ENCODE peak calls at places on chromosomes 3 and 15, in eight cellular contexts. G is fibroblast of pulmonary artery; M is left lung; T is IMR-90; J is omental fat pad; O is WTC11; I is tibial artery; R is CD8-positive, alpha-beta T cell. L is an unnamed sample.

GRCh38 chr3:105195260-105195659 is 171.4 kb upstream of the ALCAM start:
- DNase-seq in G (peak; percentile 61), M (no peak), T (peak; percentile 65), J (no peak), O (no peak), I (no peak), R (no peak), L (no peak)

GRCh38 chr3:32495609-32496008 is 7.0 kb downstream of the CMTM6 start:
- DNase-seq in G (no peak), M (no peak), T (no peak), J (no peak), O (no peak), I (no peak), R (no peak), L (no peak)

GRCh38 chr3:116338713-116339112 is 106.6 kb downstream of the LSAMP start:
- DNase-seq in G (no peak), M (no peak), T (no peak), J (no peak), O (no peak), I (no peak), R (no peak), L (no peak)

GRCh38 chr3:72444642-72445223 is 403.5 kb downstream of the SHQ1 start:
- DNase-seq in G (no peak), M (no peak), T (peak; percentile 12), J (no peak), O (no peak), I (no peak), R (no peak), L (no peak)

GRCh38 chr3:50519471-50520089 is 16.1 kb upstream of the CACNA2D2 start:
- DNase-seq in G (peak; percentile 46), M (peak; percentile 58), T (peak; percentile 25), J (peak; percentile 61), O (peak; percentile 93), I (no peak), R (peak; percentile 32), L (peak; percentile 83)

GRCh38 chr15:41022487-41023090 is 69.3 kb downstream of the CHAC1 start:
- DNase-seq in G (peak; percentile 83), M (no peak), T (peak; percentile 75), J (no peak), O (peak; percentile 56), I (no peak), R (peak; percentile 3), L (peak; percentile 46)

GRCh38 chr15:52799145-52799811 is 9.1 kb upstream of the ONECUT1 start:
- DNase-seq in G (no peak), M (no peak), T (no peak), J (no peak), O (no peak), I (no peak), R (no peak), L (no peak)

GRCh38 chr15:39704684-39705083 is 78.0 kb downstream of the FSIP1 start:
- DNase-seq in G (peak; percentile 84), M (no peak), T (peak; percentile 31), J (no peak), O (no peak), I (no peak), R (no peak), L (no peak)

GRCh38 chr3:156211583-156211982 is 91.2 kb downstream of the KCNAB1 start:
- DNase-seq in G (peak; percentile 55), M (no peak), T (peak; percentile 68), J (no peak), O (no peak), I (no peak), R (no peak), L (no peak)

GRCh38 chr15:99320374-99321215 is 69.3 kb downstream of the LRRC28 start:
- DNase-seq in G (no peak), M (no peak), T (no peak), J (no peak), O (no peak), I (no peak), R (no peak), L (no peak)

GRCh38 chr3:178845446-178846118 is 226.0 kb downstream of the ZMAT3 start:
- DNase-seq in G (peak; percentile 14), M (no peak), T (no peak), J (no peak), O (no peak), I (no peak), R (no peak), L (no peak)

GRCh38 chr15:44158111-44158510 is 37.0 kb downstream of the FRMD5 start:
- DNase-seq in G (peak; percentile 13), M (no peak), T (no peak), J (no peak), O (no peak), I (no peak), R (no peak), L (no peak)

GRCh38 chr15:66789029-66790025 is 87.3 kb downstream of the SMAD6 start:
- DNase-seq in G (peak; percentile 84), M (peak; percentile 66), T (peak; percentile 81), J (no peak), O (peak; percentile 66), I (peak; percentile 80), R (no peak), L (no peak)

GRCh38 chr3:135416182-135416581 is 549.3 kb upstream of the PPP2R3A start:
- DNase-seq in G (no peak), M (no peak), T (no peak), J (no peak), O (no peak), I (no peak), R (no peak), L (no peak)

GRCh38 chr3:50331364-50331907 is 3.4 kb upstream of the TUSC2 start:
- DNase-seq in G (no peak), M (no peak), T (no peak), J (no peak), O (no peak), I (no peak), R (no peak), L (no peak)

GRCh38 chr3:25973111-25973510 is 183.2 kb downstream of the OXSM start:
- DNase-seq in G (no peak), M (no peak), T (no peak), J (no peak), O (no peak), I (no peak), R (no peak), L (no peak)

GRCh38 chr3:83011471-83011870 is 1250.0 kb upstream of the GBE1 start:
- DNase-seq in G (no peak), M (no peak), T (no peak), J (no peak), O (no peak), I (no peak), R (no peak), L (no peak)

GRCh38 chr15:42483677-42484076 is 7.3 kb downstream of the ZNF106 start:
- DNase-seq in G (no peak), M (no peak), T (no peak), J (no peak), O (no peak), I (no peak), R (no peak), L (no peak)

GRCh38 chr3:52221141-52221562 is 4.3 kb downstream of the TLR9 start:
- DNase-seq in G (no peak), M (no peak), T (no peak), J (no peak), O (no peak), I (no peak), R (no peak), L (no peak)

GRCh38 chr3:43762486-43762885 is 71.7 kb downstream of the ABHD5 start:
- DNase-seq in G (no peak), M (no peak), T (no peak), J (no peak), O (no peak), I (no peak), R (no peak), L (no peak)

DNA sequence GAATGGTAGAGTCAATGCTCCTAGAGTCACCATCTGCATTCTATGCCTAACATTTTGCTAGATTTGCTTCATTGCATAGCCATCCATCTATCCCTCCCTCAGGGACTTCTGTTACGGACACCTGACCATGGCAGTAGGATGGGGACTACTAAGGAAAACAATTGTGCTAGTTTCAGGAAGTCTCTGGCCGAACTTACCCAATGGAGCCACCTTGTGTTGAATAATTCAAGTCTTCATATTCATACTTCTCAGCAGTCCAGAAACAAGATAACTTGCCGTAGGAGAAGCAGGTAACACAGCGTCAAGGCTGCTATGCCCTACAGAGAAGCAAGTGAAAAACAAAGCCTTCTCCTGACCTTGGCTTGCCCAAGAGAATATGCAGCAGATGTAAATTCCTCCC is 685.3 kb downstream of the GRM7 start:
- DNase-seq in G (peak; percentile 75), M (no peak), T (no peak), J (no peak), O (no peak), I (no peak), R (no peak), L (no peak)
- TF ChIP-seq CTCF in G (peak; percentile 46), M (no peak), T (no peak), J (no peak), O (no peak), I (peak; percentile 15), R (no peak), L (no peak)

DNA sequence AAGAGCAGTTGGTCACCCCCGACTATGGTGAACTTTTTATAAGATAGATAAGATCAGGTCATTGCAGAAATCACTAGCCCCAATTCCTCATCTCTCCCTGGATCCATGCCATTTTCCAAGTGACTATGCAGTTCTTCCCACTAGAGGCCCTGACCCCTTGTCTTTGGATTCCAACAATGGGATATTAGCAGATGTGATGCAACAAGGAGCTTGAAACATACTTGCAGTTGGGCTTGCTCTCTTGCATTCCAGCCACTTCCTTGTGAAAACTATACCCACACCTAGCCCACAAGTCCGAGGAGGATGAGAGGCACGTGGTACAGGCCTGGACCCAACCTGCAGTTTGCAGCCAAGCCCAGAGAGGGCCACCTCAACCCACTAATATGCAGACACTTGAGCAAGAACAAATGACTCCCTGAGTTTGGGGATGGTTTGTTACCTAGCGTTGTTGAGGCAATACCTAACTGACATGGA is 60.6 kb downstream of the SUCLG2 start:
- DNase-seq in G (peak; percentile 70), M (no peak), T (peak; percentile 11), J (no peak), O (peak; percentile 34), I (no peak), R (no peak), L (no peak)
- TF ChIP-seq CTCF in G (peak; percentile 23), M (no peak), T (peak; percentile 10), J (no peak), O (no peak), I (no peak), R (no peak), L (no peak)

DNA sequence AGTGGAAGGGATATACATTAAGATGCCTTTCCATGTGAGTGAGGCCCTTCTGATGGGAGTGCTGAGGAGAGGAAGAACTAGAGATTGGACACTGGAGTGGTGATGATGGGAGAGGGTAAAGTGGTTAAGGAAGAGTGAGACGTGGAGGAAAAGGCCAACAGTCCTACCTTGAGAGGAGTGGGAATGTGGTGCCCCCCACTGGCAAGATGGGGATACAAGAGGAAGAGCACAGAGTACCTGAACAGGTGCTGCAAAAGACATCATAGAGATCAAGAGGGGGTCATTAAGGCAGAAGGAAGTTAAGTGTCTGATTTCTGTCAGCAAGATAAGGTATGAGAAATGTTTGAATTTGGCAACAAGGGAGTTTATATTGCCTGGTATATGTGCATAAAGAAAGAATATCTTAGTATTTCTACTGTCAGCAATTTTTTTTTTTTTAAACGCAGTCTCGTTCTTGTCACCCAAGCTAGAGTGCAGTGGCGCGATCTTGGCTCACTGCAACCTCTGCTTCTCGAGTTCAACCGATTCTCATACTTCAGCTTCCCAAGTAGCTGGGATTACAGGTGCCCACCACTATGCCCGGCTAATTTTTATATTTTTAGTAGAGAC is 34.0 kb downstream of the ARIH2 start:
- DNase-seq in G (peak; percentile 39), M (no peak), T (no peak), J (no peak), O (peak; percentile 78), I (no peak), R (peak; percentile 22), L (peak; percentile 25)
- TF ChIP-seq CTCF in G (peak; percentile 52), M (no peak), T (peak; percentile 34), J (no peak), O (no peak), I (no peak), R (peak; percentile 50), L (peak; percentile 34)

GRCh38 chr3:37912052-37912733 is 50.5 kb downstream of the CTDSPL start:
- DNase-seq in G (no peak), M (no peak), T (no peak), J (no peak), O (peak; percentile 42), I (no peak), R (no peak), L (no peak)
- TF ChIP-seq CTCF in G (no peak), M (no peak), T (peak; percentile 8), J (no peak), O (no peak), I (no peak), R (no peak), L (no peak)